ENCODE peak calls at places on chromosomes 6 and 20, in five cellular contexts. One of them, this sample, is unnamed.

GRCh38 chr6:121430514-121431460 is 4.7 kb upstream of the GJA1 start:
- DNase-seq in HCT116: peak
- DNase-seq in gastrocnemius medialis: no peak
- DNase-seq in fibroblast of the aortic adventitia: peak
- DNase-seq in foreskin fibroblast: no peak
- DNase-seq in this sample: no peak

GRCh38 chr6:28940294-28940858 is 16.6 kb upstream of the TRIM27 start:
- DNase-seq in HCT116: no peak
- DNase-seq in foreskin fibroblast: no peak
- DNase-seq in fibroblast of the aortic adventitia: no peak
- DNase-seq in gastrocnemius medialis: no peak
- DNase-seq in this sample: peak

GRCh38 chr6:15036690-15037245 is 209.1 kb upstream of the JARID2 start:
- DNase-seq in gastrocnemius medialis: peak
- DNase-seq in HCT116: no peak
- DNase-seq in foreskin fibroblast: no peak
- DNase-seq in fibroblast of the aortic adventitia: no peak
- DNase-seq in this sample: no peak

GRCh38 chr6:81938014-81938761 is 185.7 kb upstream of the TENT5A start:
- DNase-seq in foreskin fibroblast: peak
- DNase-seq in HCT116: peak
- DNase-seq in fibroblast of the aortic adventitia: peak
- DNase-seq in gastrocnemius medialis: no peak
- DNase-seq in this sample: peak

GRCh38 chr6:124677874-124678273 is 284.4 kb upstream of the RNF217 start:
- DNase-seq in fibroblast of the aortic adventitia: no peak
- DNase-seq in gastrocnemius medialis: no peak
- DNase-seq in HCT116: no peak
- DNase-seq in foreskin fibroblast: no peak
- DNase-seq in this sample: no peak

GRCh38 chr20:50569864-50570836 is 60.0 kb downstream of the PTPN1 start:
- DNase-seq in HCT116: peak
- DNase-seq in fibroblast of the aortic adventitia: peak
- DNase-seq in gastrocnemius medialis: peak
- DNase-seq in foreskin fibroblast: no peak
- DNase-seq in this sample: no peak

GRCh38 chr6:123803862-123804681 is at the start of gene NKAIN2:
- DNase-seq in HCT116: no peak
- DNase-seq in fibroblast of the aortic adventitia: no peak
- DNase-seq in gastrocnemius medialis: peak
- DNase-seq in foreskin fibroblast: no peak
- DNase-seq in this sample: no peak

GRCh38 chr6:71236926-71237425 is 51.6 kb upstream of the OGFRL1 start:
- DNase-seq in fibroblast of the aortic adventitia: no peak
- DNase-seq in foreskin fibroblast: no peak
- DNase-seq in gastrocnemius medialis: no peak
- DNase-seq in HCT116: no peak
- DNase-seq in this sample: no peak

GRCh38 chr6:26045046-26045938 is 41.9 kb upstream of the HFE start:
- DNase-seq in foreskin fibroblast: peak
- DNase-seq in gastrocnemius medialis: peak
- DNase-seq in HCT116: no peak
- DNase-seq in fibroblast of the aortic adventitia: peak
- DNase-seq in this sample: peak

GRCh38 chr6:43359381-43359780 is 10.1 kb downstream of the ZNF318 start:
- DNase-seq in HCT116: no peak
- DNase-seq in gastrocnemius medialis: no peak
- DNase-seq in fibroblast of the aortic adventitia: no peak
- DNase-seq in foreskin fibroblast: no peak
- DNase-seq in this sample: no peak

GRCh38 chr6:40723967-40724366 is 136.8 kb upstream of the LRFN2 start:
- DNase-seq in foreskin fibroblast: no peak
- DNase-seq in fibroblast of the aortic adventitia: no peak
- DNase-seq in HCT116: no peak
- DNase-seq in gastrocnemius medialis: no peak
- DNase-seq in this sample: no peak

GRCh38 chr20:46286380-46286779 is 21.9 kb downstream of the CDH22 start:
- DNase-seq in fibroblast of the aortic adventitia: no peak
- DNase-seq in HCT116: no peak
- DNase-seq in foreskin fibroblast: no peak
- DNase-seq in gastrocnemius medialis: no peak
- DNase-seq in this sample: no peak

GRCh38 chr6:155040154-155040553 is 45.0 kb downstream of the TIAM2 start:
- DNase-seq in fibroblast of the aortic adventitia: no peak
- DNase-seq in gastrocnemius medialis: no peak
- DNase-seq in HCT116: no peak
- DNase-seq in foreskin fibroblast: no peak
- DNase-seq in this sample: no peak

GRCh38 chr6:90468859-90469258 is 118.0 kb downstream of the MAP3K7 start:
- DNase-seq in foreskin fibroblast: no peak
- DNase-seq in fibroblast of the aortic adventitia: no peak
- DNase-seq in HCT116: no peak
- DNase-seq in gastrocnemius medialis: no peak
- DNase-seq in this sample: no peak

GRCh38 chr6:27752038-27752885 is 159.9 kb downstream of the OR2B2 start:
- DNase-seq in foreskin fibroblast: peak
- DNase-seq in fibroblast of the aortic adventitia: peak
- DNase-seq in gastrocnemius medialis: peak
- DNase-seq in HCT116: peak
- DNase-seq in this sample: peak

GRCh38 chr6:41511443-41512060 is 34.6 kb upstream of the FOXP4 start:
- DNase-seq in HCT116: no peak
- DNase-seq in foreskin fibroblast: no peak
- DNase-seq in fibroblast of the aortic adventitia: no peak
- DNase-seq in gastrocnemius medialis: no peak
- DNase-seq in this sample: no peak

GRCh38 chr6:160029525-160029924 is 60.6 kb downstream of the IGF2R start:
- DNase-seq in foreskin fibroblast: no peak
- DNase-seq in fibroblast of the aortic adventitia: no peak
- DNase-seq in gastrocnemius medialis: no peak
- DNase-seq in HCT116: no peak
- DNase-seq in this sample: no peak

GRCh38 chr6:82084324-82084920 is 163.1 kb downstream of the IBTK start:
- DNase-seq in fibroblast of the aortic adventitia: no peak
- DNase-seq in gastrocnemius medialis: no peak
- DNase-seq in foreskin fibroblast: no peak
- DNase-seq in HCT116: no peak
- DNase-seq in this sample: no peak

GRCh38 chr6:157236040-157236725 is 87.1 kb downstream of the TMEM242 start:
- DNase-seq in fibroblast of the aortic adventitia: no peak
- DNase-seq in foreskin fibroblast: no peak
- DNase-seq in HCT116: no peak
- DNase-seq in gastrocnemius medialis: no peak
- DNase-seq in this sample: no peak

GRCh38 chr6:113495521-113495920 is 361.6 kb upstream of the MARCKS start:
- DNase-seq in fibroblast of the aortic adventitia: peak
- DNase-seq in foreskin fibroblast: peak
- DNase-seq in HCT116: no peak
- DNase-seq in gastrocnemius medialis: no peak
- DNase-seq in this sample: peak

GRCh38 chr20:47546184-47547033 is 44.7 kb downstream of the NCOA3 start:
- DNase-seq in fibroblast of the aortic adventitia: peak
- DNase-seq in gastrocnemius medialis: no peak
- DNase-seq in foreskin fibroblast: peak
- DNase-seq in HCT116: no peak
- DNase-seq in this sample: peak

GRCh38 chr6:144302701-144303351 is 17.7 kb downstream of the UTRN start:
- DNase-seq in HCT116: no peak
- DNase-seq in gastrocnemius medialis: no peak
- DNase-seq in fibroblast of the aortic adventitia: no peak
- DNase-seq in foreskin fibroblast: peak
- DNase-seq in this sample: no peak

GRCh38 chr20:51470907-51471411 is 71.6 kb downstream of the NFATC2 start:
- DNase-seq in foreskin fibroblast: no peak
- DNase-seq in HCT116: no peak
- DNase-seq in fibroblast of the aortic adventitia: no peak
- DNase-seq in gastrocnemius medialis: no peak
- DNase-seq in this sample: no peak

GRCh38 chr6:71028877-71029252 is 72.0 kb upstream of the B3GAT2 start:
- DNase-seq in HCT116: no peak
- DNase-seq in gastrocnemius medialis: no peak
- DNase-seq in foreskin fibroblast: no peak
- DNase-seq in fibroblast of the aortic adventitia: no peak
- DNase-seq in this sample: no peak

GRCh38 chr20:60583741-60584140 is 625.5 kb downstream of the CDH26 start:
- DNase-seq in HCT116: no peak
- DNase-seq in fibroblast of the aortic adventitia: no peak
- DNase-seq in gastrocnemius medialis: no peak
- DNase-seq in foreskin fibroblast: no peak
- DNase-seq in this sample: no peak

GRCh38 chr6:3878048-3878666 is 29.0 kb downstream of the FAM50B start:
- DNase-seq in fibroblast of the aortic adventitia: no peak
- DNase-seq in foreskin fibroblast: no peak
- DNase-seq in gastrocnemius medialis: no peak
- DNase-seq in HCT116: no peak
- DNase-seq in this sample: no peak

GRCh38 chr6:24908555-24908954 is 27.2 kb downstream of the RIPOR2 start:
- DNase-seq in HCT116: no peak
- DNase-seq in gastrocnemius medialis: no peak
- DNase-seq in fibroblast of the aortic adventitia: no peak
- DNase-seq in foreskin fibroblast: peak
- DNase-seq in this sample: no peak

GRCh38 chr6:158754738-158755137 is 64.4 kb downstream of the EZR start:
- DNase-seq in foreskin fibroblast: no peak
- DNase-seq in HCT116: no peak
- DNase-seq in gastrocnemius medialis: no peak
- DNase-seq in fibroblast of the aortic adventitia: no peak
- DNase-seq in this sample: no peak

GRCh38 chr20:50446351-50447101 is 63.7 kb upstream of the PTPN1 start:
- DNase-seq in fibroblast of the aortic adventitia: no peak
- DNase-seq in HCT116: no peak
- DNase-seq in gastrocnemius medialis: no peak
- DNase-seq in foreskin fibroblast: no peak
- DNase-seq in this sample: no peak

GRCh38 chr6:17352302-17352701 is 41.1 kb upstream of the CAP2 start:
- DNase-seq in HCT116: no peak
- DNase-seq in gastrocnemius medialis: no peak
- DNase-seq in foreskin fibroblast: no peak
- DNase-seq in fibroblast of the aortic adventitia: no peak
- DNase-seq in this sample: no peak

DNA sequence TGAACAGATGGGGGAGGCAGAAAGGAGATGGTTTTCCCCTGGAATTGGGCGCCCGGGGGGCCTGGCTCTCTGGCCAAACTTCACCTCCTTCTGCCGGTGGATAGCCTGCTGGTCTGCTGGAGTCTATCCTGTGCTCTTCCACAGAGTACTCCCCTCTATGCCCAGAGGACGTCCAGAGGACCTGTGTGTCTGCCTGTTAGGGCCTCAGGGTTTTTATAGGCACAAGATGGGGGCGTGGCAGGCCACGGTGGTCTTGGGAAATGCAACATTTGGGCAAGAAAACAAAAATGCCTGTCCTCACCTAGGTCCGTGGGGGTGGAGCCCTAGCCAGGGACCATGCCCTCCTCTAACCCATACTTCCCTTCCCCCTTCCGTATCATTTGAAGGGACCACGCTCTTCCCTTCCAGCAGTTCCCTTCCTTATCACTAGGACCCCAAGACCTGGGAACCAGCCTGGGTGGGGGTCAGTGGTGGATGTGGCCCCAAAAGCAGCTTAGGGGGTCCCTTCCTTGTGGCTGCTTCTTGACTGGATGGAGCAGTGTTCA is 53.6 kb upstream of the ZNF337 start:
- DNase-seq in foreskin fibroblast: no peak
- DNase-seq in fibroblast of the aortic adventitia: no peak
- DNase-seq in HCT116: no peak
- DNase-seq in gastrocnemius medialis: no peak
- DNase-seq in this sample: no peak
- H3K4me3 ChIP-seq in foreskin fibroblast: peak
- H3K4me3 ChIP-seq in fibroblast of the aortic adventitia: no peak
- H3K4me3 ChIP-seq in HCT116: no peak
- H3K4me3 ChIP-seq in gastrocnemius medialis: peak
- H3K4me3 ChIP-seq in this sample: peak

GRCh38 chr20:10337291-10337690 is 96.7 kb downstream of the MKKS start:
- DNase-seq in fibroblast of the aortic adventitia: no peak
- DNase-seq in foreskin fibroblast: peak
- DNase-seq in HCT116: no peak
- DNase-seq in gastrocnemius medialis: no peak
- DNase-seq in this sample: no peak

GRCh38 chr20:10338781-10339180 is 95.2 kb downstream of the MKKS start:
- DNase-seq in foreskin fibroblast: no peak
- DNase-seq in gastrocnemius medialis: no peak
- DNase-seq in HCT116: no peak
- DNase-seq in fibroblast of the aortic adventitia: no peak
- DNase-seq in this sample: no peak

GRCh38 chr20:10339609-10340008 is 94.4 kb downstream of the MKKS start:
- DNase-seq in fibroblast of the aortic adventitia: no peak
- DNase-seq in HCT116: no peak
- DNase-seq in foreskin fibroblast: no peak
- DNase-seq in gastrocnemius medialis: no peak
- DNase-seq in this sample: no peak

GRCh38 chr20:10344953-10345352 is 89.1 kb downstream of the MKKS start:
- DNase-seq in gastrocnemius medialis: no peak
- DNase-seq in foreskin fibroblast: no peak
- DNase-seq in fibroblast of the aortic adventitia: no peak
- DNase-seq in HCT116: no peak
- DNase-seq in this sample: no peak

DNA sequence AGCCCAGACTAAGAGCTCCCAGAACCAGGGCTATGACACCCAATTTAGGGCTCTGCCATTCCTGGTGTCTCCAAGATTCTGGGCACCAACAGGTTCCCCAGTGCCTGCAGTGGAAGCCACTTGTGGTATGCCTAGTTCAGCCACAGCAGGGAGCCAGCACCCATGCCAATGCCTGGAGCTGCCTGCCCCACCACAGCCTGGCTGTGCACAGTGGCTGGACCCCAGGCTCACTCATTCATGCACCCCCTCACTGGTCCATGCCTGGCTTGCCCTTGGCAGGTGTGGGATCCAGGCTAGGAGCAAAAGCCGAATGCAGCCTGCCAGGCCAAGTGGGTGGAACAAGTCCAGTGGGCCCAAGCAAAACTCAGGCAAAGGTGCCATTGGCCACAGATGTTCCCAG is 91.9 kb downstream of the MKKS start:
- DNase-seq in HCT116: no peak
- DNase-seq in fibroblast of the aortic adventitia: no peak
- DNase-seq in foreskin fibroblast: no peak
- DNase-seq in gastrocnemius medialis: no peak
- DNase-seq in this sample: no peak
- TF ChIP-seq CTCF in HCT116: no peak
- TF ChIP-seq CTCF in fibroblast of the aortic adventitia: no peak
- TF ChIP-seq CTCF in foreskin fibroblast: no peak
- TF ChIP-seq CTCF in gastrocnemius medialis: no peak
- TF ChIP-seq CTCF in this sample: no peak

GRCh38 chr6:134951494-134952263 is 1.8 kb upstream of the ALDH8A1 start:
- DNase-seq in foreskin fibroblast: no peak
- DNase-seq in HCT116: no peak
- DNase-seq in fibroblast of the aortic adventitia: no peak
- DNase-seq in gastrocnemius medialis: no peak
- DNase-seq in this sample: no peak
- H3K4me3 ChIP-seq in foreskin fibroblast: no peak
- H3K4me3 ChIP-seq in HCT116: no peak
- H3K4me3 ChIP-seq in fibroblast of the aortic adventitia: no peak
- H3K4me3 ChIP-seq in gastrocnemius medialis: no peak
- H3K4me3 ChIP-seq in this sample: no peak

DNA sequence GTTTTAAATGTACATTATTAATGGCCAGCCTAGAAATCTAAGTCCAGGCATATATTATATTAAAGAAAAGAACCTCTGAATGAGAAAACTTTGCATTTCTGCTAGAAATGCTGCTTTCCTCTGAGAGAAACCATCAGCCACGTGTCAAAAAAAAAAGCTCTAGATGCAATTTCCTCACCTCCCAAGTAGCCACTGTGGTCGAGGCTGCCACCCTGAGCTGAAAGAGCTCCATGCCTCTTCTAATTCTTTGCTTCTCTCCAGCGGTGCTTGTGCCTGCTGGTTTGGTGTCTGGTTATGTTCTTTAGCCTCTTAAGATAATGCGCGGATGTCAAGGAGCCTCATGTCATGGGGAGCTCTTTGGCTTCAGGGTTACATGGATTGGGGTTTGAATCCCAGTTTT is 316.0 kb downstream of the TFAP2C start:
- DNase-seq in foreskin fibroblast: no peak
- DNase-seq in fibroblast of the aortic adventitia: no peak
- DNase-seq in gastrocnemius medialis: no peak
- DNase-seq in HCT116: no peak
- DNase-seq in this sample: no peak
- TF ChIP-seq CTCF in foreskin fibroblast: peak
- TF ChIP-seq CTCF in fibroblast of the aortic adventitia: no peak
- TF ChIP-seq CTCF in gastrocnemius medialis: no peak
- TF ChIP-seq CTCF in HCT116: no peak
- TF ChIP-seq CTCF in this sample: no peak

This sample was measured in HFF-Myc.